ENCODE peak calls at places on chromosome 14, in six cellular contexts. U is uterus, R is GM12891, M is breast epithelium, L is IMR-90, K is GM12878. Q is an unnamed sample.

GRCh38 chr14:54760866-54761265 is 141.8 kb downstream of the GCH1 start:
- DNase-seq in M (no peak), L (no peak), R (no peak), K (no peak), U (no peak), Q (no peak)

GRCh38 chr14:77212933-77213656 is 31.5 kb downstream of the TMEM63C start:
- DNase-seq in R (peak), M (no peak), U (no peak), K (no peak), L (no peak), Q (peak)

GRCh38 chr14:34372766-34373165 is 89.3 kb downstream of the SPTSSA start:
- DNase-seq in L (no peak), K (no peak), U (no peak), R (no peak), M (no peak), Q (no peak)

GRCh38 chr14:50740858-50741257 is 72.8 kb upstream of the SAV1 start:
- DNase-seq in L (no peak), R (no peak), U (no peak), M (no peak), K (no peak), Q (no peak)

GRCh38 chr14:77102154-77102553 is 4.1 kb downstream of the CIPC start:
- DNase-seq in R (no peak), L (no peak), U (no peak), M (no peak), K (no peak), Q (no peak)

GRCh38 chr14:73468808-73469386 is 10.6 kb upstream of the NUMB start:
- DNase-seq in U (no peak), K (no peak), R (no peak), M (no peak), L (peak), Q (no peak)

GRCh38 chr14:104143071-104143470 is 4.7 kb downstream of the KIF26A start:
- DNase-seq in L (no peak), M (no peak), K (no peak), U (no peak), R (no peak), Q (no peak)

GRCh38 chr14:68961781-68962584 is 17.1 kb downstream of the ACTN1 start:
- DNase-seq in R (no peak), L (peak), K (no peak), U (peak), M (no peak), Q (no peak)

GRCh38 chr14:93067088-93067487 is 48.6 kb downstream of the ITPK1 start:
- DNase-seq in K (no peak), U (no peak), M (no peak), R (no peak), L (no peak), Q (no peak)

GRCh38 chr14:71169028-71169427 is 261.8 kb downstream of the PCNX1 start:
- DNase-seq in R (no peak), M (no peak), K (no peak), L (no peak), U (no peak), Q (no peak)

GRCh38 chr14:99687284-99688209 is 3.4 kb downstream of the CYP46A1 start:
- DNase-seq in K (no peak), R (no peak), L (no peak), U (peak), M (no peak), Q (no peak)
- TF ChIP-seq POLR2A in K (no peak), R (no peak), L (no peak), U (no peak), M (no peak), Q (no peak)

DNA sequence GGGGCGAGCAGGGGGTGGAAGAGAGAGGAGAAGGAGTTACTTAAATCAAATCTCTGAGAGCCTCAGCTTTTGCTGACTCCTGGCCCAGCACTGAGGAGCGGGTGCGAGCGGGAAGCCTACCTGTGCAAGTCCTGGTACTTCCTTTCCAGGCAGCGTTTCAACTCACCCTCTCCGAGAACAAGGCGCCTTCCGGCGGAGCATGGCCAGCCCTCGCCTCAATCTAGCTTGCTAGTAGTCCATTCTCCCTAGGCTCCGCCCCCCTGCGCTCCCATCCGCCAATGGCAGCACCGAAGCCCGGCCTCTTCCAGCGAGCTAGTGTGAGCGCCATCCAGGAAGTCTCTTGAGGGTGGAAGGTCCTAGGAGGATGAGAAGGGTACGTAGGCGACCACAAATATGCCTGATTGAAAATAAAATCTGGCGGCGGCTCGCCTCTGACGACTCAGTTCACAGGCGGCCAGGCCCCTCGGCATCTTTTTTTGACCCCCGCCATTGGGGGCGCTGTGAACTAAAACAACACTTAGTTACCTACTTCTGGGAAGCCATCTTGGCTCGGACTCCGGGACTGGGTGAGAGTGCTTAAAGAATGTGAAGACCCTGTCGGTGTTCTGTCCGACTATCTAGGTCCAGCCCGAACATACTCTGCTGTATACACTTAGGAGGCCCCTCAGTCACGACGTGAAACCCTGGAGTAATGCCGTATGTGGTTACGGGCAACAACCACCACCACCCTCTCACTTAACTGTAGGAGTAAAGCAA is at the start of gene CHD8:
- DNase-seq in L (peak), R (peak), M (peak), K (peak), U (peak), Q (peak)
- TF ChIP-seq POLR2A in L (peak), R (peak), M (no peak), K (peak), U (peak), Q (peak)

GRCh38 chr14:85793533-85793932 is 263.6 kb downstream of the FLRT2 start:
- DNase-seq in U (no peak), L (no peak), K (no peak), R (no peak), M (no peak), Q (no peak)
- TF ChIP-seq POLR2A in U (no peak), L (no peak), K (no peak), R (no peak), M (no peak), Q (no peak)

GRCh38 chr14:100306506-100307214 is 416 bp upstream of the SLC25A29 start:
- DNase-seq in R (peak), L (peak), M (peak), U (peak), K (no peak), Q (peak)
- TF ChIP-seq POLR2A in R (no peak), L (peak), M (peak), U (peak), K (peak), Q (no peak)

GRCh38 chr14:24430682-24431568 is 1.2 kb downstream of the KHNYN start:
- DNase-seq in K (no peak), L (peak), U (peak), M (no peak), R (peak), Q (peak)

GRCh38 chr14:24430143-24430681 is 458 bp downstream of the KHNYN start:
- DNase-seq in K (no peak), U (peak), L (peak), M (no peak), R (peak), Q (peak)

GRCh38 chr14:24427537-24428508 is 1.6 kb downstream of the CBLN3 start:
- DNase-seq in L (no peak), U (no peak), M (no peak), K (no peak), R (no peak), Q (no peak)

GRCh38 chr14:24428628-24429394 is 657 bp downstream of the CBLN3 start:
- DNase-seq in M (no peak), U (no peak), R (no peak), L (no peak), K (no peak), Q (no peak)

GRCh38 chr14:24429395-24430142 is at the start of the genes CBLN3 and KHNYN:
- DNase-seq in L (peak), R (peak), M (peak), U (peak), K (no peak), Q (peak)
- TF ChIP-seq POLR2A in L (peak), R (peak), M (peak), U (peak), K (peak), Q (peak)

Q was measured in erythroblast.